ENCODE peak calls at places on chromosomes 1 and 21, in five cellular contexts. I is keratinocyte, J is astrocyte of the spinal cord, Z is heart left ventricle, U is B cell. F is an unnamed sample.
A peak's percentile ranks its signal among the peaks of the same experiment; 100 is the strongest.

GRCh38 chr1:153533689-153534201 is 2.0 kb downstream of the S100A6 start:
- DNase-seq in I (peak; percentile 80), J (peak; percentile 87), Z (no peak), U (no peak), F (peak; percentile 96)

GRCh38 chr1:228036701-228037231 is 30.0 kb downstream of the WNT3A start:
- DNase-seq in I (no peak), J (no peak), Z (peak; percentile 28), U (no peak), F (no peak)

GRCh38 chr1:111406325-111406768 is 21.2 kb downstream of the OVGP1 start:
- DNase-seq in I (no peak), J (no peak), Z (no peak), U (peak; percentile 65), F (no peak)

GRCh38 chr1:231636157-231636556 is 9.6 kb downstream of the DISC1 start:
- DNase-seq in I (no peak), J (peak; percentile 65), Z (no peak), U (no peak), F (peak; percentile 87)

GRCh38 chr1:29601021-29601420 is 364.7 kb downstream of the PTPRU start:
- DNase-seq in I (no peak), J (no peak), Z (no peak), U (no peak), F (no peak)

GRCh38 chr1:93710949-93711591 is 29.4 kb upstream of the BCAR3 start:
- DNase-seq in I (no peak), J (no peak), Z (no peak), U (no peak), F (no peak)

GRCh38 chr1:17227358-17227915 is 21.5 kb upstream of the PADI3 start:
- DNase-seq in I (no peak), J (no peak), Z (no peak), U (no peak), F (no peak)

GRCh38 chr1:61426884-61427283 is 298.1 kb downstream of the TM2D1 start:
- DNase-seq in I (no peak), J (no peak), Z (no peak), U (no peak), F (no peak)

GRCh38 chr21:27134513-27134912 is 167.6 kb upstream of the ADAMTS5 start:
- DNase-seq in I (no peak), J (peak; percentile 2), Z (no peak), U (no peak), F (peak; percentile 63)

GRCh38 chr1:94866178-94866822 is 46.1 kb downstream of the SLC44A3 start:
- DNase-seq in I (no peak), J (peak; percentile 88), Z (no peak), U (no peak), F (peak; percentile 41)

GRCh38 chr1:151510957-151511635 is at the start of gene CGN:
- DNase-seq in I (no peak), J (peak; percentile 77), Z (peak; percentile 91), U (peak; percentile 88), F (peak; percentile 59)

GRCh38 chr1:247638781-247639180 is 33.4 kb downstream of the OR2G3 start:
- DNase-seq in I (no peak), J (no peak), Z (no peak), U (no peak), F (no peak)

GRCh38 chr1:30738670-30739559 is 15.5 kb upstream of the MATN1 start:
- DNase-seq in I (no peak), J (no peak), Z (no peak), U (no peak), F (no peak)

GRCh38 chr1:223683586-223684487 is 18.3 kb upstream of the CAPN8 start:
- DNase-seq in I (no peak), J (peak; percentile 53), Z (no peak), U (peak; percentile 58), F (peak; percentile 76)

GRCh38 chr1:90335566-90335965 is 340.7 kb downstream of the ZNF326 start:
- DNase-seq in I (no peak), J (peak; percentile 17), Z (no peak), U (no peak), F (no peak)

GRCh38 chr1:109498161-109498801 is 4.4 kb downstream of the CYB561D1 start:
- DNase-seq in I (no peak), J (peak; percentile 19), Z (no peak), U (no peak), F (peak; percentile 71)

GRCh38 chr1:100006688-100007087 is 36.9 kb downstream of the SLC35A3 start:
- DNase-seq in I (no peak), J (no peak), Z (no peak), U (no peak), F (no peak)

GRCh38 chr21:42370894-42371654 is 4.7 kb upstream of the TFF1 start:
- DNase-seq in I (no peak), J (no peak), Z (no peak), U (no peak), F (no peak)

GRCh38 chr1:22709891-22710687 is 550 bp upstream of the EPHB2 start:
- DNase-seq in I (no peak), J (peak; percentile 59), Z (peak; percentile 76), U (peak; percentile 28), F (peak; percentile 86)

GRCh38 chr1:68120136-68120791 is 69.8 kb upstream of the DIRAS3 start:
- DNase-seq in I (no peak), J (peak; percentile 87), Z (no peak), U (peak; percentile 63), F (peak; percentile 68)

GRCh38 chr1:225596152-225596551 is 56.8 kb downstream of the ENAH start:
- DNase-seq in I (no peak), J (no peak), Z (no peak), U (no peak), F (peak; percentile 62)

GRCh38 chr1:111354584-111354983 is 63.9 kb downstream of the CHIA start:
- DNase-seq in I (no peak), J (no peak), Z (no peak), U (no peak), F (no peak)

GRCh38 chr1:95117207-95118018 is at the start of gene TLCD4:
- DNase-seq in I (no peak), J (peak; percentile 30), Z (peak; percentile 79), U (peak; percentile 68), F (peak; percentile 66)

GRCh38 chr1:66648896-66649597 is 103.2 kb upstream of the DYNLT5 start:
- DNase-seq in I (no peak), J (no peak), Z (no peak), U (peak; percentile 47), F (no peak)

GRCh38 chr1:2060082-2060481 is 9.9 kb downstream of the PRKCZ start:
- DNase-seq in I (no peak), J (no peak), Z (peak; percentile 44), U (no peak), F (no peak)

GRCh38 chr1:108050134-108050533 is 85.2 kb upstream of the VAV3 start:
- DNase-seq in I (no peak), J (no peak), Z (no peak), U (peak; percentile 33), F (peak; percentile 57)

GRCh38 chr1:108049083-108049819 is 84.3 kb upstream of the VAV3 start:
- DNase-seq in I (no peak), J (peak; percentile 18), Z (peak; percentile 61), U (peak; percentile 52), F (peak; percentile 70)

GRCh38 chr1:108046021-108046420 is 81.0 kb upstream of the VAV3 start:
- DNase-seq in I (peak; percentile 69), J (no peak), Z (no peak), U (no peak), F (no peak)

GRCh38 chr1:108047085-108047484 is 82.1 kb upstream of the VAV3 start:
- DNase-seq in I (no peak), J (no peak), Z (no peak), U (no peak), F (no peak)

DNA sequence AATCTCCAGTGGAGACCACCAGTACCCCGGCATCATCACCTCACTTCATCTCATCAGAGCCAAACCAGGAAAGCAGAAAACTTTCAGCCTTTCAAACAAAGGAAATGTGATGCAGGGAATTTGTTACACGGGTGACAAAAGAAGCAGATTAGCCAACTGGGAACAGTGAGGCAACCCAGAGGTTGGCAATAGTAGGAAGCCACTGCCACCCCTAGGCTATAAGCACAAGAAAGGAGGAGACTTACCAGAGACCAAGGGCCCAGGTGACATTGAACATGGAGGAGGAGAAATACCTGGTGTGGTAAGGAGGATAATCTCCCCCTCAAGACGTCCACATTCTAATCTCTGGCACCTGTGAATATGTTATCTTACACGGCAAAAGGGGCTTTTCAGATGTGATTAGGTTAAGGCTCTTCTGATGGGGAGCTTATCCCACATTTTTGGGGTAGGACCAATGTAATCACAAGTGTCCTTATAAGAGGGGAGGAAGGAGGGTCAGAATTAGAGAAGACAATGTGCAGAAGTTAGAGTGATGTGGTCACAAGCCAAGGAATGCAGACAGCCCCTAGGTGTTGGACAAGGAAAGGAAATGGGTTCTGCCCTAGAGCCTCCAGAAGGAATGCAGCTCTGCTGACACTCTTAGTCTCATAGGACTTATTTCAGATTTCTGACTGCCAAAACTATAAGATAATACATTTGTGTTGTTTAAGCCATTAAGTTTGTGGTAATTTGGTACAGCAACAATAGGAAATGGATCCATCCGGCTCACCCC is 83.5 kb upstream of the VAV3 start:
- DNase-seq in I (no peak), J (no peak), Z (no peak), U (no peak), F (no peak)
- TF ChIP-seq CTCF in I (no peak), J (no peak), Z (no peak), U (no peak), F (no peak)

GRCh38 chr1:12452262-12452661 is 165.7 kb downstream of the DHRS3 start:
- DNase-seq in I (no peak), J (no peak), Z (no peak), U (no peak), F (no peak)
- TF ChIP-seq CTCF in I (no peak), J (no peak), Z (no peak), U (no peak), F (no peak)

GRCh38 chr1:145858238-145858936 is 494 bp downstream of the PIAS3 start:
- DNase-seq in I (no peak), J (peak; percentile 22), Z (no peak), U (no peak), F (no peak)

GRCh38 chr1:145858937-145859490 is at the start of gene PIAS3:
- DNase-seq in I (peak; percentile 64), J (peak; percentile 97), Z (peak; percentile 98), U (peak; percentile 91), F (peak; percentile 96)

GRCh38 chr1:145859491-145860159 is 744 bp upstream of the PIAS3 start:
- DNase-seq in I (no peak), J (peak; percentile 89), Z (peak; percentile 94), U (peak; percentile 79), F (peak; percentile 97)

GRCh38 chr1:145857170-145857569 is 1.7 kb downstream of the PIAS3 start:
- DNase-seq in I (no peak), J (no peak), Z (no peak), U (no peak), F (no peak)

DNA sequence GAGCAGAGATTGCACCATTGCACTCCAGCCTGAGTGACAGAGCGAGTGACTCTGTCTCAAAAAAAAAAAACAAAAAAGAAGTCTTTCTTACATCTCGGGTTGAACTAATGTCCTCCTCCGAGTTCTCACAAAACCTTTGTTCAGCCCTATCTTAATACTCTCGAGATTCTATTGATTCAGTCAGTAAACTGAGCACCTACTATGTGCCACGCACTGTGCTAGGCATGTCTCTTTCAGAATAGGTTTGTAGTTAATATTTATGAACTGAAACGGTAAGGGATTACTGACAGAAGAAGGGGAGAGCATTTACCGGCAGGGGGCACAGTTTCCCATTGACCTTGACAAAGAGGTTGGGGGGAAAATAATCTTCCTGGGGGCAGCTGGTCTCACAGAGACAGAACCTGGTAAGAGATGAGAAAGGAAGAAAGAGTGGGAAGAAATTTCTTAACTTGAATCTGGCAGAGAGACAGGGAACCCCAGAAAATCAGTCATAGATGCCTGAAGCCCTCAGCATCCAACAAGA is 3.4 kb downstream of the PIAS3 start:
- DNase-seq in I (no peak), J (no peak), Z (no peak), U (no peak), F (no peak)
- TF ChIP-seq CTCF in I (no peak), J (no peak), Z (no peak), U (peak; percentile 22), F (no peak)

GRCh38 chr1:14363707-14364413 is 234.6 kb upstream of the KAZN start:
- DNase-seq in I (no peak), J (no peak), Z (no peak), U (no peak), F (no peak)
- TF ChIP-seq CTCF in I (peak; percentile 49), J (peak; percentile 19), Z (no peak), U (no peak), F (no peak)

F was measured in foreskin fibroblast.